ENCODE peak calls at places on chromosome 4, in eight cellular contexts. L is tibial nerve, P is endodermal cell, K is AG04449, U is left ventricle myocardium inferior, O is left lung, G is choroid plexus epithelial cell, Q is fibroblast of pulmonary artery. A is an unnamed sample.

GRCh38 chr4:18480342-18480741 is 458.8 kb upstream of the LCORL start:
- DNase-seq in O (no peak), Q (no peak), G (no peak), L (no peak), U (no peak), P (no peak), K (no peak), A (no peak)

GRCh38 chr4:186226521-186227189 is 652 bp upstream of the KLKB1 start:
- DNase-seq in Q (no peak), K (no peak), P (no peak), O (no peak), U (no peak), L (no peak), G (no peak), A (peak)

GRCh38 chr4:110236324-110236723 is 37.9 kb upstream of the ELOVL6 start:
- DNase-seq in L (no peak), O (no peak), Q (no peak), G (no peak), U (no peak), K (no peak), P (no peak), A (no peak)

GRCh38 chr4:152935661-152936445 is at the start of gene FHDC1:
- DNase-seq in Q (no peak), O (peak), G (no peak), K (no peak), P (peak), L (no peak), U (no peak), A (peak)

GRCh38 chr4:18155062-18156041 is 133.8 kb upstream of the LCORL start:
- DNase-seq in P (no peak), G (no peak), Q (no peak), U (no peak), K (no peak), L (no peak), O (no peak), A (no peak)

GRCh38 chr4:82984459-82984858 is 26.2 kb downstream of the LIN54 start:
- DNase-seq in U (no peak), Q (peak), G (peak), O (no peak), K (no peak), L (no peak), P (no peak), A (no peak)

GRCh38 chr4:109078724-109079123 is 223.7 kb downstream of the COL25A1 start:
- DNase-seq in K (peak), O (no peak), L (peak), P (no peak), U (no peak), G (peak), Q (peak), A (no peak)

GRCh38 chr4:140012688-140013087 is 141.3 kb downstream of the MAML3 start:
- DNase-seq in L (peak), O (peak), Q (peak), U (peak), P (peak), K (no peak), G (peak), A (peak)

GRCh38 chr4:128416921-128417320 is 129.3 kb upstream of the PGRMC2 start:
- DNase-seq in Q (peak), O (no peak), K (no peak), P (no peak), G (no peak), U (no peak), L (no peak), A (no peak)

GRCh38 chr4:182354867-182355266 is 111.7 kb downstream of the TENM3 start:
- DNase-seq in P (no peak), G (peak), L (no peak), U (no peak), Q (no peak), O (no peak), K (no peak), A (no peak)

GRCh38 chr4:72112514-72113156 is 80.8 kb downstream of the NPFFR2 start:
- DNase-seq in Q (peak), O (no peak), K (no peak), L (no peak), G (peak), P (no peak), U (no peak), A (no peak)

GRCh38 chr4:54714631-54715030 is 56.9 kb downstream of the KIT start:
- DNase-seq in Q (no peak), G (no peak), K (no peak), O (no peak), P (no peak), U (no peak), L (no peak), A (no peak)

GRCh38 chr4:8770518-8771257 is 101.0 kb downstream of the HMX1 start:
- DNase-seq in L (no peak), P (peak), Q (no peak), G (no peak), U (peak), K (no peak), O (peak), A (peak)

GRCh38 chr4:80202784-80203553 is 5.7 kb downstream of the PRDM8 start:
- DNase-seq in U (no peak), O (no peak), G (peak), P (peak), L (no peak), K (no peak), Q (peak), A (peak)

GRCh38 chr4:56320293-56320692 is 67.0 kb downstream of the AASDH start:
- DNase-seq in K (no peak), L (no peak), U (no peak), G (peak), Q (peak), P (no peak), O (no peak), A (no peak)

GRCh38 chr4:56937262-56937661 is 29.6 kb downstream of the REST start:
- DNase-seq in K (peak), P (no peak), O (no peak), L (no peak), U (no peak), Q (peak), G (peak), A (no peak)

GRCh38 chr4:67396008-67396407 is 149.3 kb downstream of the CENPC start:
- DNase-seq in O (no peak), P (no peak), U (no peak), L (no peak), K (no peak), G (no peak), Q (no peak), A (no peak)

GRCh38 chr4:38902695-38903094 is 35.1 kb downstream of the FAM114A1 start:
- DNase-seq in O (no peak), U (no peak), L (no peak), P (no peak), Q (peak), G (peak), K (no peak), A (no peak)

GRCh38 chr4:103002551-103002950 is 17.0 kb downstream of the SLC9B1 start:
- DNase-seq in U (no peak), G (peak), P (no peak), O (no peak), K (no peak), L (no peak), Q (peak), A (no peak)

GRCh38 chr4:163137581-163137980 is 29.1 kb downstream of the NAF1 start:
- DNase-seq in Q (no peak), P (no peak), L (no peak), O (no peak), G (peak), U (no peak), K (no peak), A (no peak)

GRCh38 chr4:150582881-150583286 is 933 bp downstream of the MAB21L2 start:
- DNase-seq in P (peak), U (no peak), L (no peak), G (peak), O (no peak), K (no peak), Q (peak), A (peak)

GRCh38 chr4:118889313-118889694 is 650 bp downstream of the SYNPO2 start:
- DNase-seq in K (no peak), Q (no peak), L (no peak), U (no peak), G (peak), O (no peak), P (no peak), A (no peak)

GRCh38 chr4:156672492-156672891 is 299.1 kb downstream of the PDGFC start:
- DNase-seq in P (no peak), Q (no peak), U (no peak), O (no peak), L (no peak), G (no peak), K (no peak), A (no peak)

GRCh38 chr4:69823481-69824186 is 36.3 kb downstream of the SULT1E1 start:
- DNase-seq in L (no peak), K (no peak), U (no peak), G (peak), Q (peak), O (no peak), P (peak), A (peak)

GRCh38 chr4:61204353-61204752 is 4.2 kb downstream of the ADGRL3 start:
- DNase-seq in K (no peak), G (peak), Q (peak), U (no peak), P (no peak), L (no peak), O (no peak), A (no peak)

GRCh38 chr4:77062856-77063255 is 12.9 kb downstream of the CCNI start:
- DNase-seq in U (no peak), G (no peak), O (no peak), L (no peak), Q (no peak), K (no peak), P (no peak), A (no peak)

GRCh38 chr4:149555146-149555545 is 260.5 kb downstream of the IQCM start:
- DNase-seq in P (no peak), U (no peak), Q (peak), K (no peak), G (peak), L (no peak), O (no peak), A (no peak)

GRCh38 chr4:42151568-42152506 is 618 bp downstream of the BEND4 start:
- DNase-seq in L (no peak), G (no peak), U (no peak), K (no peak), O (peak), P (peak), Q (peak), A (no peak)

GRCh38 chr4:175504316-175504715 is 307.7 kb downstream of the GPM6A start:
- DNase-seq in K (no peak), L (no peak), G (peak), O (no peak), Q (peak), U (no peak), P (no peak), A (no peak)

GRCh38 chr4:98720871-98721480 is 62.6 kb upstream of the TSPAN5 start:
- DNase-seq in L (no peak), U (no peak), K (no peak), O (no peak), G (peak), P (no peak), Q (no peak), A (no peak)

GRCh38 chr4:6332042-6332668 is 62.5 kb downstream of the WFS1 start:
- DNase-seq in P (peak), O (no peak), L (no peak), U (no peak), G (peak), Q (peak), K (no peak), A (no peak)
- TF ChIP-seq CTCF in P (peak), O (peak), L (peak), U (peak), G (peak), Q (peak), K (peak), A (peak)

DNA sequence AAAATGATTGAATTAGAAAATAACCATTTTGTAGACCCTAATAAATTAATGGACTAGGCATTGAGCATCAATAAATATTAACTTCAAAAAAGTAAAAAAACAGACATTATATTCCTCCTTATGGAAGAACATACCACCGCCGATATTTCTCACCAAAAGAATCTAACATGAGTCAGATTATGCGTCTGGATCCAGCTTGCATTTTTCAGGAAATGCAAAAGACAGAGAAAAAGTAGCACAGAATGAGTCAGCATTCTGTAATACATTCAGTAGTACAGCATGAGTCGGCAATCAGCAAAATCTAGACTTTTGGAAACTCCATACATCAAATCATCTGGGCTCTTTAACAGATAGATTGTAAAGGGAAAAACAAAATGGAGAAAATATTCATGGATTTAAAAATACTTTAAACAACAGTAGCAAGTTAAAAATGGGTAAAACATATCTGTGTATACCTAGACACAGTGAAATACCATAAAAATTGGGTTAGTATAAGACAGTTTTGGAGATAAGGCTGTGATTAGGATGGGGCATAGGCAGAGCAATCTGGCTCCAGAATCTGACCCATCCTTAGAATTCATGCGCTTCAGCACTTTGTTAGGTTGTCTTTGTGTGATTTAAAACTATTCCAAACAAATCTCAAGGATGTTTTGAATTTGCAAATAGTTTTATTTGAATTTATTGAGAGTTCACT is 633.0 kb upstream of the FAM241A start:
- DNase-seq in O (no peak), Q (peak), L (no peak), K (peak), U (no peak), P (no peak), G (peak), A (no peak)
- TF ChIP-seq CTCF in O (no peak), Q (no peak), L (no peak), K (no peak), U (no peak), P (no peak), G (no peak), A (no peak)

DNA sequence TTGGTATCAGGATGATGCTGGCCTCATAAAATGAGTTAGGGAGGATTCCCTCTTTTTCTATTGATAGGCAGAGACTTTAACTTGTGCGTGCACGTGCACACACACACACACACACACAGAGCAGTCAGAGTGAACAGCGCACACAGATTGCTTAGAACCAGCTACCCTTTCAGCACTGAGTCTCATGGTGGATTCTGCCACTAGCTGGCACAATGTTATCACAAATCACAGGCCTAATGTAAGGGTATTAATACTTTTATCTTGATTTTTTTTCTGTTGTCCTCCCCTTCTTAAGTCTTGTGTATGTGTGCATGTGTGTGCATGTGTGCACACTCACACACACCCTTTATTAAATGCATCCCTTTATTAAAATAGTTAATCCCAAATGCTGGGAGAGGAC is 53.2 kb downstream of the HADH start:
- DNase-seq in K (no peak), L (no peak), O (no peak), U (no peak), G (no peak), Q (no peak), P (no peak), A (no peak)
- TF ChIP-seq CTCF in K (no peak), L (no peak), O (no peak), U (no peak), G (no peak), Q (no peak), P (no peak), A (no peak)

GRCh38 chr4:14260591-14260990 is 633.1 kb upstream of the BOD1L1 start:
- DNase-seq in G (no peak), P (no peak), L (no peak), U (no peak), O (no peak), K (no peak), Q (no peak), A (no peak)

GRCh38 chr4:14259926-14260325 is 632.4 kb upstream of the BOD1L1 start:
- DNase-seq in L (no peak), Q (no peak), O (no peak), G (no peak), P (no peak), K (no peak), U (no peak), A (no peak)

GRCh38 chr4:14262221-14262620 is 634.7 kb upstream of the BOD1L1 start:
- DNase-seq in O (no peak), K (no peak), G (no peak), U (no peak), L (no peak), Q (no peak), P (no peak), A (no peak)

GRCh38 chr4:14265651-14266050 is 638.1 kb upstream of the BOD1L1 start:
- DNase-seq in G (peak), O (no peak), K (no peak), L (no peak), U (no peak), P (no peak), Q (peak), A (no peak)

DNA sequence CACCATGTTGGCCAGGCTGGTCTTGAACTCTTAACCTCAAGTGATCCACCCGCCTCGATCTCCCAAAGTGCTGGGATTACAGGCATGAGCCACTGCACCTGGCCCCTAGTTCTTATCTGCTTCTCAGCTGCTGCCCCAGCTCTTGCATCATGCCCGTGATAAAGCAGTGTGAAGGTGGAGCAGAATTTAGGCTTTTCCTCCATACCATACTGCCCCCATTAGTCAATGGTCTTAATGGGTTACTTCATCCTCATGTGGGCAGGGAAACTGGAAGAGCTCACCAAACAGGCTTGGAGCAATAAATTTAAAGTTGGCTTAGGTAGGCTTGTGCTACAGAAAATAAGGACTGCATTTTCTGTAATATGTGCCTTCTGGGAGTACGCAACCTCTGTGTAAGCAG is 636.9 kb upstream of the BOD1L1 start:
- DNase-seq in Q (peak), P (peak), K (no peak), G (peak), O (no peak), L (no peak), U (no peak), A (no peak)
- TF ChIP-seq CTCF in Q (peak), P (peak), K (no peak), G (peak), O (no peak), L (no peak), U (no peak), A (no peak)

GRCh38 chr4:53497446-53498069 is 93.7 kb downstream of the LNX1 start:
- DNase-seq in L (peak), Q (peak), O (no peak), P (no peak), K (no peak), G (peak), U (peak), A (peak)
- TF ChIP-seq CTCF in L (peak), Q (peak), O (no peak), P (no peak), K (no peak), G (peak), U (peak), A (no peak)

GRCh38 chr4:6262176-6262575 is 7.5 kb upstream of the WFS1 start:
- DNase-seq in U (no peak), G (no peak), P (no peak), L (no peak), O (no peak), Q (no peak), K (no peak), A (no peak)

GRCh38 chr4:6262847-6263487 is 6.7 kb upstream of the WFS1 start:
- DNase-seq in U (no peak), G (no peak), K (no peak), Q (no peak), O (no peak), L (no peak), P (no peak), A (no peak)

GRCh38 chr4:6267573-6267972 is 2.1 kb upstream of the WFS1 start:
- DNase-seq in Q (no peak), U (no peak), G (peak), P (no peak), O (no peak), L (no peak), K (no peak), A (no peak)

GRCh38 chr4:6265546-6265945 is 4.1 kb upstream of the WFS1 start:
- DNase-seq in U (no peak), K (no peak), L (no peak), G (no peak), Q (no peak), P (no peak), O (no peak), A (no peak)

DNA sequence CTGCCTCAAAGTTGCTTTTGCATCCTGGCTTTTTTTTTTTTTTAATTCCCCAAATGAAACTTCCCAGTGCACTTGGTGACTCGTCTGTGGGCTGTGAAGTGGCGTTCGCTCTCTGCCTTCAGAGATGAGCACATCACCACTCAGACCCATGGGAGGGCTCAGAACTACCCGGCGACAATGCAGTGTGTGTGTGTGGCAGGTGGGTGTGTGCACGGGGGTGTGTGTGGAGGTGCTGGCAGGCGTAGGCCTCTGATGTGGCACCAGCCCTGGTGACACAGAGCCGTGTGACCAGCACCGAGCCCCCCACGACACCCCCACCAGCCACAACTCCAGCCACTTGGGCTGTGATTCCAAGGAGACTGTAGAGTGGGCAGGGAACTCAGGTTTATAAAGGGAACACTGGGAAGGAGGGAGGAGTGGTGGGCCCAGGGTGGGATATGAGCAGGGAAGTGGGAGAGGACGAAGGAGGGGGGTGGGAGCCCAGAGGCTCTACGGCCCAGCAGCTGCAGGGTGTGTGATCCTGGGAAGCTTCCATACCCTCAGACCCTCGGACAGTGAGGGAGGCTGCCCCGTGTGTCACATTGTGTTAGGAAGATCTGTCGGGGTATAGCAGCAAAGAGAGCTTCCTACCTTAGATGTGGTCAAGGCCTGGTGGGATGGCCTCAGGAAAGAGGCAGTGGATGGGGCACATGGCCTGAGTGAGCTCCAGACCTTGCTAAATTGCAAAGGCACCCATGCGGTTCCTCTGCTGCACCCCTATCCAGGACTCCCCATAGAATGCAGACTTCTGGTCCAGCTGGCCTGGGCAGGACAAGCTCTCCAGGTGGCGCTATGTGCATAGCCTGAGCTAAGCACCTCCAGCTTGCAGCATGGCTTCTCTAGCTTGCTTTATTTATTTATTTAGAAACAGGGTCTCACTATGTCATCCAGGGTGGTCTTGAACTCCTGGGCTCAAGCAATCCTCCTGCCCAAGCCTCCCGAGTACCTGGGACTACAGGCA is 5.8 kb upstream of the WFS1 start:
- DNase-seq in P (peak), K (no peak), U (no peak), G (peak), Q (peak), L (no peak), O (no peak), A (no peak)
- TF ChIP-seq CTCF in P (peak), K (peak), U (peak), G (peak), Q (peak), L (peak), O (peak), A (peak)

A was measured in right lobe of liver.